ENCODE peak calls at places on chromosomes 6 and 20, in seven cellular contexts. M is GM06990, O is activated B cell treated with CpG ODN at 0.5 μM for 24 hours, T is AG09319, L is spleen, E is GM23248, A is HepG2. J is an unnamed sample.

GRCh38 chr6:147023148-147023547 is 181.1 kb upstream of the STXBP5 start:
- DNase-seq in O (no peak), T (no peak), A (no peak), L (no peak), M (no peak), E (no peak), J (no peak)

GRCh38 chr6:15324427-15324985 is 78.6 kb downstream of the JARID2 start:
- DNase-seq in E (no peak), L (no peak), O (no peak), M (no peak), A (peak; percentile 64), T (no peak), J (no peak)

GRCh38 chr6:25971187-25971811 is 8.7 kb downstream of the TRIM38 start:
- DNase-seq in M (no peak), T (peak; percentile 74), O (no peak), A (peak; percentile 29), E (peak; percentile 95), L (no peak), J (no peak)

GRCh38 chr6:105178110-105178509 is 1.7 kb downstream of the POPDC3 start:
- DNase-seq in O (no peak), T (peak; percentile 45), L (no peak), E (peak; percentile 95), A (no peak), M (no peak), J (no peak)

GRCh38 chr6:75794351-75794846 is 45.4 kb downstream of the MYO6 start:
- DNase-seq in O (no peak), M (no peak), A (peak; percentile 3), E (no peak), L (no peak), T (no peak), J (no peak)

GRCh38 chr6:40722553-40723258 is 135.5 kb upstream of the LRFN2 start:
- DNase-seq in A (peak; percentile 19), E (peak; percentile 62), O (no peak), M (no peak), T (no peak), L (no peak), J (no peak)

GRCh38 chr6:38095054-38095453 is 275.5 kb downstream of the ZFAND3 start:
- DNase-seq in O (no peak), E (peak; percentile 74), M (no peak), L (no peak), A (peak; percentile 26), T (peak; percentile 5), J (no peak)

GRCh38 chr6:143450453-143451362 is at the start of the genes ADAT2 and PEX3:
- DNase-seq in T (peak; percentile 86), M (peak; percentile 99), E (peak; percentile 97), O (peak; percentile 90), L (peak; percentile 99), A (peak; percentile 93), J (peak; percentile 90)

GRCh38 chr6:34232901-34233300 is 3.8 kb upstream of the HMGA1 start:
- DNase-seq in A (no peak), O (no peak), E (peak; percentile 48), T (no peak), L (peak; percentile 70), M (no peak), J (no peak)

GRCh38 chr6:157075549-157076426 is 247.5 kb downstream of the TMEM242 start:
- DNase-seq in M (peak; percentile 52), O (no peak), E (peak; percentile 64), L (no peak), T (no peak), A (no peak), J (no peak)

GRCh38 chr6:105810105-105810921 is 275.8 kb upstream of the PRDM1 start:
- DNase-seq in M (no peak), T (peak; percentile 68), L (no peak), A (no peak), E (peak; percentile 93), O (no peak), J (peak; percentile 84)

GRCh38 chr6:133609404-133610270 is 279.3 kb upstream of the TCF21 start:
- DNase-seq in E (peak; percentile 98), M (no peak), A (peak; percentile 88), O (no peak), T (peak; percentile 78), L (no peak), J (no peak)

GRCh38 chr20:53927990-53928389 is 142.4 kb downstream of the BCAS1 start:
- DNase-seq in O (no peak), E (no peak), M (no peak), A (no peak), L (no peak), T (no peak), J (no peak)

GRCh38 chr20:15699431-15700146 is 873.7 kb downstream of the KIF16B start:
- DNase-seq in O (no peak), L (no peak), M (no peak), T (no peak), E (no peak), A (no peak), J (no peak)

GRCh38 chr6:154471609-154472362 is 38.7 kb downstream of the CNKSR3 start:
- DNase-seq in O (no peak), L (no peak), T (no peak), E (no peak), M (no peak), A (no peak), J (no peak)

GRCh38 chr6:108565091-108565766 is 4.5 kb downstream of the FOXO3 start:
- DNase-seq in M (peak; percentile 85), O (no peak), A (no peak), T (no peak), L (no peak), E (peak; percentile 24), J (peak; percentile 23)

GRCh38 chr6:107941627-107942026 is 16.4 kb downstream of the SEC63 start:
- DNase-seq in L (no peak), E (no peak), O (no peak), T (no peak), M (no peak), A (no peak), J (no peak)

GRCh38 chr20:34084227-34084923 is 27.7 kb downstream of the EIF2S2 start:
- DNase-seq in L (no peak), O (no peak), M (no peak), T (no peak), E (no peak), A (no peak), J (no peak)

GRCh38 chr6:142802124-142802523 is 142.9 kb downstream of the HIVEP2 start:
- DNase-seq in T (peak; percentile 70), O (no peak), M (no peak), L (no peak), A (peak; percentile 65), E (peak; percentile 100), J (no peak)

GRCh38 chr6:159654483-159655098 is 38.5 kb downstream of the SOD2 start:
- DNase-seq in M (peak; percentile 22), E (peak; percentile 79), T (peak; percentile 31), A (peak; percentile 65), O (no peak), L (no peak), J (peak; percentile 5)

GRCh38 chr6:117391874-117392583 is 33.7 kb downstream of the ROS1 start:
- DNase-seq in L (no peak), A (no peak), T (no peak), E (no peak), O (no peak), M (no peak), J (no peak)

GRCh38 chr6:144768676-144769599 is 483.8 kb downstream of the UTRN start:
- DNase-seq in L (no peak), O (no peak), E (no peak), T (no peak), A (no peak), M (no peak), J (no peak)

GRCh38 chr6:108650781-108651180 is 90.1 kb downstream of the FOXO3 start:
- DNase-seq in L (no peak), E (peak; percentile 87), A (no peak), M (no peak), O (no peak), T (no peak), J (no peak)

GRCh38 chr6:52503853-52504777 is 72.7 kb downstream of the TRAM2 start:
- DNase-seq in E (peak; percentile 97), L (peak; percentile 85), O (no peak), A (no peak), T (no peak), M (no peak), J (no peak)

GRCh38 chr20:17542993-17543412 is 11.8 kb upstream of the BFSP1 start:
- DNase-seq in A (no peak), T (peak; percentile 48), O (no peak), L (no peak), E (peak; percentile 89), M (no peak), J (no peak)

GRCh38 chr6:115896538-115897129 is 164.1 kb downstream of the FRK start:
- DNase-seq in A (peak; percentile 14), O (no peak), L (no peak), T (peak; percentile 4), E (peak; percentile 64), M (peak; percentile 9), J (no peak)

GRCh38 chr6:33958208-33958862 is 154.5 kb upstream of the MLN start:
- DNase-seq in T (no peak), M (no peak), O (no peak), A (peak; percentile 13), E (peak; percentile 8), L (peak; percentile 32), J (no peak)

GRCh38 chr20:39853664-39854063 is 835.4 kb downstream of the MAFB start:
- DNase-seq in A (no peak), M (no peak), O (no peak), T (peak; percentile 39), L (no peak), E (peak; percentile 93), J (no peak)